ENCODE peak calls at places on chromosomes 16 and 17, in five cellular contexts. One of them, this sample, is unnamed.

GRCh38 chr16:55039042-55039441 is 108.4 kb downstream of the IRX5 start:
- DNase-seq in AG04449: no peak
- DNase-seq in GF-D8: no peak
- DNase-seq in mesenteric fat pad: no peak
- DNase-seq in A549: no peak
- DNase-seq in this sample: no peak

GRCh38 chr17:8837438-8838075 is 29.9 kb downstream of the PIK3R6 start:
- DNase-seq in AG04449: no peak
- DNase-seq in GF-D8: no peak
- DNase-seq in mesenteric fat pad: peak; percentile 41
- DNase-seq in A549: no peak
- DNase-seq in this sample: no peak

GRCh38 chr17:8121531-8122390 is 2.1 kb downstream of the HES7 start:
- DNase-seq in AG04449: no peak
- DNase-seq in GF-D8: no peak
- DNase-seq in mesenteric fat pad: no peak
- DNase-seq in A549: peak; percentile 78
- DNase-seq in this sample: no peak

GRCh38 chr16:14302031-14302398 is 230.9 kb downstream of the MRTFB start:
- DNase-seq in AG04449: no peak
- DNase-seq in GF-D8: peak; percentile 30
- DNase-seq in mesenteric fat pad: no peak
- DNase-seq in A549: peak; percentile 56
- DNase-seq in this sample: no peak

GRCh38 chr16:74309789-74310781 is 13.5 kb downstream of the PSMD7 start:
- DNase-seq in AG04449: no peak
- DNase-seq in GF-D8: no peak
- DNase-seq in mesenteric fat pad: no peak
- DNase-seq in A549: peak; percentile 57
- DNase-seq in this sample: no peak

GRCh38 chr17:1485748-1486376 is 6.6 kb downstream of the MYO1C start:
- DNase-seq in AG04449: no peak
- DNase-seq in GF-D8: no peak
- DNase-seq in mesenteric fat pad: peak; percentile 93
- DNase-seq in A549: peak; percentile 76
- DNase-seq in this sample: no peak

GRCh38 chr16:88665148-88665547 is 2.3 kb upstream of the MVD start:
- DNase-seq in AG04449: no peak
- DNase-seq in GF-D8: no peak
- DNase-seq in mesenteric fat pad: no peak
- DNase-seq in A549: no peak
- DNase-seq in this sample: no peak

GRCh38 chr17:1197781-1198490 is 18.2 kb upstream of the ABR start:
- DNase-seq in AG04449: no peak
- DNase-seq in GF-D8: peak; percentile 97
- DNase-seq in mesenteric fat pad: no peak
- DNase-seq in A549: no peak
- DNase-seq in this sample: no peak

GRCh38 chr17:6989779-6990178 is 6.1 kb upstream of the ALOX12 start:
- DNase-seq in AG04449: no peak
- DNase-seq in GF-D8: no peak
- DNase-seq in mesenteric fat pad: no peak
- DNase-seq in A549: no peak
- DNase-seq in this sample: no peak

GRCh38 chr16:15674571-15674970 is 24.5 kb downstream of the NDE1 start:
- DNase-seq in AG04449: no peak
- DNase-seq in GF-D8: no peak
- DNase-seq in mesenteric fat pad: no peak
- DNase-seq in A549: no peak
- DNase-seq in this sample: no peak

GRCh38 chr16:64880994-64881393 is 240.9 kb downstream of the CDH11 start:
- DNase-seq in AG04449: no peak
- DNase-seq in GF-D8: no peak
- DNase-seq in mesenteric fat pad: no peak
- DNase-seq in A549: no peak
- DNase-seq in this sample: no peak

GRCh38 chr16:51773491-51773890 is 622.4 kb upstream of the SALL1 start:
- DNase-seq in AG04449: no peak
- DNase-seq in GF-D8: no peak
- DNase-seq in mesenteric fat pad: no peak
- DNase-seq in A549: no peak
- DNase-seq in this sample: no peak

GRCh38 chr17:57578608-57578990 is 166.5 kb downstream of the CCDC182 start:
- DNase-seq in AG04449: no peak
- DNase-seq in GF-D8: no peak
- DNase-seq in mesenteric fat pad: no peak
- DNase-seq in A549: no peak
- DNase-seq in this sample: no peak

GRCh38 chr16:11439790-11440656 is 94.8 kb downstream of the RMI2 start:
- DNase-seq in AG04449: no peak
- DNase-seq in GF-D8: no peak
- DNase-seq in mesenteric fat pad: no peak
- DNase-seq in A549: no peak
- DNase-seq in this sample: no peak

GRCh38 chr17:57370051-57370581 is 113.8 kb downstream of the MSI2 start:
- DNase-seq in AG04449: peak; percentile 49
- DNase-seq in GF-D8: no peak
- DNase-seq in mesenteric fat pad: no peak
- DNase-seq in A549: peak; percentile 81
- DNase-seq in this sample: peak; percentile 69

GRCh38 chr17:9287301-9287700 is 266.0 kb downstream of the NTN1 start:
- DNase-seq in AG04449: no peak
- DNase-seq in GF-D8: no peak
- DNase-seq in mesenteric fat pad: no peak
- DNase-seq in A549: no peak
- DNase-seq in this sample: no peak

GRCh38 chr17:22138861-22139469 is 446.6 kb downstream of the KCNJ18 start:
- DNase-seq in AG04449: no peak
- DNase-seq in GF-D8: no peak
- DNase-seq in mesenteric fat pad: no peak
- DNase-seq in A549: no peak
- DNase-seq in this sample: no peak

GRCh38 chr16:57175896-57176295 is 9.9 kb downstream of the PSME3IP1 start:
- DNase-seq in AG04449: no peak
- DNase-seq in GF-D8: no peak
- DNase-seq in mesenteric fat pad: no peak
- DNase-seq in A549: no peak
- DNase-seq in this sample: no peak

GRCh38 chr16:67176662-67177061 is 6.3 kb downstream of the NOL3 start:
- DNase-seq in AG04449: no peak
- DNase-seq in GF-D8: no peak
- DNase-seq in mesenteric fat pad: no peak
- DNase-seq in A549: no peak
- DNase-seq in this sample: no peak

GRCh38 chr17:57703273-57703672 is 41.8 kb downstream of the CCDC182 start:
- DNase-seq in AG04449: no peak
- DNase-seq in GF-D8: no peak
- DNase-seq in mesenteric fat pad: no peak
- DNase-seq in A549: no peak
- DNase-seq in this sample: no peak

GRCh38 chr17:34703533-34703932 is 124.2 kb downstream of the TMEM132E start:
- DNase-seq in AG04449: no peak
- DNase-seq in GF-D8: no peak
- DNase-seq in mesenteric fat pad: no peak
- DNase-seq in A549: no peak
- DNase-seq in this sample: no peak

GRCh38 chr17:59620518-59621259 is 994 bp downstream of the CLTC start:
- DNase-seq in AG04449: no peak
- DNase-seq in GF-D8: peak; percentile 25
- DNase-seq in mesenteric fat pad: no peak
- DNase-seq in A549: peak; percentile 73
- DNase-seq in this sample: no peak

GRCh38 chr17:17874478-17874877 is 37.7 kb upstream of the SREBF1 start:
- DNase-seq in AG04449: no peak
- DNase-seq in GF-D8: no peak
- DNase-seq in mesenteric fat pad: no peak
- DNase-seq in A549: no peak
- DNase-seq in this sample: peak; percentile 51

GRCh38 chr16:56669005-56669839 is at the start of gene MT1H:
- DNase-seq in AG04449: no peak
- DNase-seq in GF-D8: no peak
- DNase-seq in mesenteric fat pad: no peak
- DNase-seq in A549: no peak
- DNase-seq in this sample: no peak

GRCh38 chr16:77723108-77723514 is 797 bp downstream of the NUDT7 start:
- DNase-seq in AG04449: no peak
- DNase-seq in GF-D8: peak; percentile 70
- DNase-seq in mesenteric fat pad: no peak
- DNase-seq in A549: no peak
- DNase-seq in this sample: no peak

GRCh38 chr16:75733305-75734141 is 7.2 kb upstream of the CPHXL start:
- DNase-seq in AG04449: peak; percentile 54
- DNase-seq in GF-D8: no peak
- DNase-seq in mesenteric fat pad: no peak
- DNase-seq in A549: no peak
- DNase-seq in this sample: peak; percentile 63

GRCh38 chr16:75062135-75062943 is 54.2 kb downstream of the LDHD start:
- DNase-seq in AG04449: no peak
- DNase-seq in GF-D8: no peak
- DNase-seq in mesenteric fat pad: no peak
- DNase-seq in A549: no peak
- DNase-seq in this sample: no peak

GRCh38 chr16:68420366-68420765 is 27.9 kb downstream of the SMPD3 start:
- DNase-seq in AG04449: no peak
- DNase-seq in GF-D8: no peak
- DNase-seq in mesenteric fat pad: peak; percentile 59
- DNase-seq in A549: no peak
- DNase-seq in this sample: no peak

GRCh38 chr17:33404070-33404770 is 111.1 kb upstream of the ASIC2 start:
- DNase-seq in AG04449: no peak
- DNase-seq in GF-D8: no peak
- DNase-seq in mesenteric fat pad: no peak
- DNase-seq in A549: no peak
- DNase-seq in this sample: no peak

GRCh38 chr17:42507671-42508070 is 28.4 kb upstream of the NAGLU start:
- DNase-seq in AG04449: no peak
- DNase-seq in GF-D8: no peak
- DNase-seq in mesenteric fat pad: no peak
- DNase-seq in A549: no peak
- DNase-seq in this sample: no peak

GRCh38 chr17:17628388-17629008 is 37.0 kb upstream of the PEMT start:
- DNase-seq in AG04449: no peak
- DNase-seq in GF-D8: no peak
- DNase-seq in mesenteric fat pad: no peak
- DNase-seq in A549: no peak
- DNase-seq in this sample: no peak

GRCh38 chr17:63425478-63425877 is 20.6 kb downstream of the CYB561 start:
- DNase-seq in AG04449: no peak
- DNase-seq in GF-D8: peak; percentile 27
- DNase-seq in mesenteric fat pad: no peak
- DNase-seq in A549: peak; percentile 86
- DNase-seq in this sample: peak; percentile 67

GRCh38 chr16:86823895-86824671 is 245.7 kb downstream of the FOXL1 start:
- DNase-seq in AG04449: peak; percentile 65
- DNase-seq in GF-D8: no peak
- DNase-seq in mesenteric fat pad: no peak
- DNase-seq in A549: no peak
- DNase-seq in this sample: peak; percentile 82

GRCh38 chr17:47315451-47316266 is 8.1 kb upstream of the EFCAB13 start:
- DNase-seq in AG04449: peak; percentile 89
- DNase-seq in GF-D8: peak; percentile 20
- DNase-seq in mesenteric fat pad: no peak
- DNase-seq in A549: peak; percentile 84
- DNase-seq in this sample: peak; percentile 92

GRCh38 chr17:42618442-42619150 is 9.1 kb downstream of the TUBG1 start:
- DNase-seq in AG04449: no peak
- DNase-seq in GF-D8: peak; percentile 5
- DNase-seq in mesenteric fat pad: no peak
- DNase-seq in A549: peak; percentile 58
- DNase-seq in this sample: no peak